ENCODE peak calls at places on chromosomes 2 and 18, in six cellular contexts. Q is GM23248, L is colonic mucosa, W is lower lobe of right lung, E is AG04450, G is tibial artery. Z is an unnamed sample.

GRCh38 chr2:9188823-9189222 is 17.8 kb upstream of the ASAP2 start:
- DNase-seq in Q (no peak), L (no peak), W (no peak), E (no peak), G (peak), Z (no peak)

GRCh38 chr2:64654063-64654811 is 524 bp upstream of the SERTAD2 start:
- DNase-seq in Q (peak), L (peak), W (peak), E (peak), G (peak), Z (peak)

GRCh38 chr2:70123051-70123828 is 36.0 kb downstream of the PCBP1 start:
- DNase-seq in Q (peak), L (peak), W (no peak), E (no peak), G (peak), Z (peak)

GRCh38 chr18:63848159-63848558 is 39.3 kb upstream of the SERPINB2 start:
- DNase-seq in Q (peak), L (no peak), W (no peak), E (peak), G (no peak), Z (no peak)

GRCh38 chr2:29420999-29421856 is 306.0 kb downstream of the CLIP4 start:
- DNase-seq in Q (no peak), L (no peak), W (no peak), E (no peak), G (no peak), Z (no peak)

GRCh38 chr18:7662866-7663265 is 95.8 kb downstream of the PTPRM start:
- DNase-seq in Q (no peak), L (no peak), W (no peak), E (no peak), G (no peak), Z (peak)

GRCh38 chr2:241636983-241637232 is at the start of gene THAP4:
- DNase-seq in Q (peak), L (peak), W (peak), E (no peak), G (peak), Z (peak)

GRCh38 chr2:47251404-47251675 is 96.2 kb upstream of the STPG4 start:
- DNase-seq in Q (no peak), L (no peak), W (no peak), E (no peak), G (no peak), Z (no peak)

GRCh38 chr2:233853883-233854240 is 473 bp downstream of the HJURP start:
- DNase-seq in Q (no peak), L (no peak), W (no peak), E (no peak), G (peak), Z (no peak)

GRCh38 chr2:70948350-70949003 is 12.8 kb downstream of the ATP6V1B1 start:
- DNase-seq in Q (peak), L (peak), W (peak), E (peak), G (peak), Z (peak)

GRCh38 chr18:74806700-74807416 is 209.2 kb downstream of the ZNF407 start:
- DNase-seq in Q (peak), L (no peak), W (no peak), E (peak), G (no peak), Z (no peak)

GRCh38 chr2:240519396-240520142 is 38.2 kb downstream of the ANKMY1 start:
- DNase-seq in Q (peak), L (no peak), W (no peak), E (no peak), G (no peak), Z (no peak)

GRCh38 chr2:216676630-216677029 is 18.7 kb downstream of the IGFBP5 start:
- DNase-seq in Q (no peak), L (no peak), W (no peak), E (no peak), G (no peak), Z (peak)

GRCh38 chr18:37710731-37711130 is 145.1 kb upstream of the CELF4 start:
- DNase-seq in Q (no peak), L (no peak), W (no peak), E (no peak), G (no peak), Z (no peak)

GRCh38 chr2:75641587-75641986 is 5.0 kb upstream of the MRPL19 start:
- DNase-seq in Q (peak), L (no peak), W (no peak), E (no peak), G (no peak), Z (no peak)

GRCh38 chr2:170680172-170680913 is 34.8 kb upstream of the SP5 start:
- DNase-seq in Q (no peak), L (no peak), W (no peak), E (no peak), G (no peak), Z (no peak)

GRCh38 chr18:48167901-48168300 is 237.4 kb upstream of the SMAD2 start:
- DNase-seq in Q (no peak), L (peak), W (no peak), E (no peak), G (peak), Z (peak)

GRCh38 chr2:46225150-46225480 is 72.1 kb upstream of the EPAS1 start:
- DNase-seq in Q (no peak), L (no peak), W (no peak), E (no peak), G (no peak), Z (no peak)

GRCh38 chr2:8456149-8457091 is 225.4 kb upstream of the ID2 start:
- DNase-seq in Q (no peak), L (no peak), W (no peak), E (no peak), G (no peak), Z (peak)

GRCh38 chr2:184646593-184646992 is 48.3 kb downstream of the ZNF804A start:
- DNase-seq in Q (no peak), L (no peak), W (no peak), E (no peak), G (no peak), Z (no peak)

GRCh38 chr2:45874324-45874723 is 222.8 kb downstream of the PRKCE start:
- DNase-seq in Q (no peak), L (peak), W (no peak), E (no peak), G (peak), Z (peak)

GRCh38 chr2:119197125-119197403 is 26.6 kb upstream of the STEAP3 start:
- DNase-seq in Q (no peak), L (no peak), W (no peak), E (no peak), G (no peak), Z (no peak)

GRCh38 chr18:2908946-2909335 is 62.1 kb downstream of the EMILIN2 start:
- DNase-seq in Q (no peak), L (no peak), W (no peak), E (no peak), G (no peak), Z (peak)

GRCh38 chr2:134460583-134460998 is 206.7 kb downstream of the MGAT5 start:
- DNase-seq in Q (peak), L (peak), W (peak), E (peak), G (peak), Z (peak)

GRCh38 chr2:117702098-117702497 is 112.4 kb upstream of the DDX18 start:
- DNase-seq in Q (no peak), L (no peak), W (no peak), E (no peak), G (no peak), Z (no peak)

GRCh38 chr18:10518595-10519273 is 7.1 kb upstream of the NAPG start:
- DNase-seq in Q (peak), L (peak), W (peak), E (no peak), G (peak), Z (peak)

GRCh38 chr2:64326578-64327050 is 127.3 kb upstream of the LGALSL start:
- DNase-seq in Q (no peak), L (no peak), W (no peak), E (no peak), G (no peak), Z (no peak)

GRCh38 chr2:180520206-180520605 is 460.2 kb upstream of the UBE2E3 start:
- DNase-seq in Q (peak), L (peak), W (no peak), E (no peak), G (no peak), Z (no peak)

GRCh38 chr2:37168217-37168981 is 11.6 kb upstream of the EIF2AK2 start:
- DNase-seq in Q (peak), L (peak), W (no peak), E (no peak), G (no peak), Z (peak)

GRCh38 chr2:120715941-120716340 is 19.7 kb upstream of the GLI2 start:
- DNase-seq in Q (no peak), L (no peak), W (no peak), E (no peak), G (peak), Z (no peak)

GRCh38 chr2:166180951-166181812 is 53.4 kb upstream of the SCN1A start:
- DNase-seq in Q (peak), L (peak), W (peak), E (no peak), G (no peak), Z (peak)

GRCh38 chr2:235263205-235264120 is 230.4 kb upstream of the AGAP1 start:
- DNase-seq in Q (peak), L (peak), W (peak), E (peak), G (peak), Z (peak)

DNA sequence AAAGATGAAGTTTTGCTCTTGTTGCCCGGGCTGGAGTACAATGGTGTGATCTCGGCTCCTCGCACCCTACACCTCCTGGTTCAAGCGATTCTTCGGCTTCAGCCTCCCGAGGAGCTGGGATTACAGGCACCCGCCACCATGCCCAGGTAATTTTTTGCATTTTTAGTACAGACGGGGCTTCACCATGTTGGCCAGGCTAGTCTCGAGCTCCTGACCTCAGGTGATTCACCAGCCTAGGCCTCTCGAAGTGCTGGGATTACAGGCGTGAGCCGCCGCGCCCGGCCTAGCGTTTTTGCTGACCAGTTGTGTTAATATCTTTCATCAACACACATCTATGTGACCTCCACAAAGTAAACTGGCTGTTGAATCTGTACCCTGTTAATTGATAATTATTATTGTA is 49.4 kb upstream of the KLHL14 start:
- DNase-seq in Q (no peak), L (no peak), W (no peak), E (no peak), G (no peak), Z (no peak)
- H3K4me3 ChIP-seq in Q (no peak), L (no peak), W (no peak), E (no peak), G (no peak), Z (no peak)

GRCh38 chr2:55419236-55419513 is 481 bp downstream of the CCDC88A start:
- DNase-seq in Q (peak), L (peak), W (no peak), E (no peak), G (no peak), Z (no peak)

GRCh38 chr2:55419514-55420243 is at the start of gene CCDC88A:
- DNase-seq in Q (peak), L (peak), W (peak), E (peak), G (peak), Z (peak)

GRCh38 chr2:55416826-55417568 is 2.7 kb downstream of the CCDC88A start:
- DNase-seq in Q (no peak), L (no peak), W (no peak), E (no peak), G (no peak), Z (no peak)

GRCh38 chr2:55418512-55419235 is 982 bp downstream of the CCDC88A start:
- DNase-seq in Q (peak), L (no peak), W (no peak), E (no peak), G (no peak), Z (peak)

DNA sequence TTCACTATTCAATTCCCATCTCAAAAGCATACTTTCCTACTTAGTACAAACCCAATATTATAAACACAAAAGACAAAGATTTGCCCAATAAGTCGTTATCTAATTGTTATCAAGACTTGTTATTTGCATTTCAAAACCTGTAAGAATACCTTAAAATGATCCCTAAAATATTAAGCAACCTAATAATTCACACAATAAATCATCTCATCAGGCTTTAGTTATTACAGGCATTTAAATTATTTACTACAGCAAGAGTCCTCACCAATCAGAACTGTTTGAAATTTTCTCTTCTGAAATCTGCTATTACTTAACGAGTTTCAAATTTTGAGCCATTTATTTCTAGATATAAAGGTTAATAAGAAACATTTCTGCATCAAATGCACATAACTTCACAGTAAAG is 1.6 kb downstream of the CCDC88A start:
- DNase-seq in Q (peak), L (no peak), W (no peak), E (no peak), G (no peak), Z (no peak)
- H3K4me3 ChIP-seq in Q (peak), L (no peak), W (peak), E (peak), G (peak), Z (peak)

GRCh38 chr2:85410584-85411404 is 628 bp upstream of the CAPG start:
- DNase-seq in Q (peak), L (no peak), W (no peak), E (no peak), G (no peak), Z (peak)
- H3K4me3 ChIP-seq in Q (peak), L (no peak), W (peak), E (no peak), G (peak), Z (no peak)

DNA sequence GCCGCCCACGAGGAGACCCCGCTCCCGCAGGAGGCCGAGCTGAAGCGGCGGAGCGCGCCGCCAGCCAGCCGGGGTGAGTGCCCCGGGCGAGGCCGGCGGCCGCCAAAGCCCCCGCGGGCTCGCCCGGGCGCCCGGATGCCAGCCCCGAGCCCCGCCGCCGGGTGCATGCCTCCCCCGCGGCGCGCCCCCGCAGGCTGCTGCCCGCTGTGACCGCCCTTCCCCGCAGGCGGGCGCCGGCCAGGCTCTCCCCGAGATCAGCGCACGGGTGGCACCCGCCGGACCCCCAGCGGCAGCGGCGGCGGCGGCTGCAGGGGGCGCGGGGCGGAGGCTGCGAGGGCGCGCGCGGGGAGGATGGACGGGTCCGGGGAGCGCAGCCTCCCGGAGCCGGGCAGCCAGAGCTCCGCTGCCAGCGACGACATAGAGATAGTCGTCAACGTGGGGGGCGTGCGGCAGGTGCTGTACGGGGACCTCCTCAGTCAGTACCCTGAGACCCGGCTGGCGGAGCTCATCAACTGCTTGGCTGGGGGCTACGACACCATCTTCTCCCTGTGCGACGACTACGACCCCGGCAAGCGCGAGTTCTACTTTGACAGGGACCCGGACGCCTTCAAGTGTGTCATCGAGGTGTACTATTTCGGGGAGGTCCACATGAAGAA is 470 bp downstream of the KCNF1 start:
- DNase-seq in Q (peak), L (no peak), W (no peak), E (no peak), G (peak), Z (no peak)
- H3K4me3 ChIP-seq in Q (peak), L (peak), W (peak), E (peak), G (no peak), Z (peak)

DNA sequence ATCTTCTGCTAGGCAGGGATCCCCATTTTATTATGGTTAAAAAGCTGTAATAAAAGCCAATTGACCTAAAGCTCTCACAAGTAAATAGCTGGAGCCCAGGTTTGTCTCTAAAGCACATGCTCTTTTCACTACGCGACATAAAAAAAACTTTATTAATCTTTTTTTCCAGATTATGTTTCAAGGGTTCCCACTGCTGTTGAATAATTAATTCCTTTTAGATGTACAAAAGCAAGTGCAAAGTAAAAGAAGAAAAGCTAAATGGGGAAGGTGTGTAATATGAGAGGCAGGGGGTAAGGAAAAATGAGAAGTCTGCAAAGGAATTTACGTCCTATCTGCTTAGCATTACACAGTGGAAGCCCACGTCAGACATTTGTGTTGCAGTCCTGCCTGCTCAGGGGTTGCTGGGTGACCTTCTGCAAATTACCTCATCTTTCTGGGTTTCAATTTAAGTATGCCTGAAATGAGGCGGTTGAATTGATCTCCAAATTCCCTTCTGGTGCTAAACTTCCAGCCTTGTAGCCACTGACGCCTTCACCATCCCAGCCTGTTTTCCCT is 768 bp upstream of the NABP1 start:
- DNase-seq in Q (peak), L (no peak), W (peak), E (peak), G (no peak), Z (peak)
- H3K4me3 ChIP-seq in Q (peak), L (peak), W (peak), E (peak), G (peak), Z (peak)

GRCh38 chr2:68200157-68200787 is 42.6 kb downstream of the PNO1 start:
- DNase-seq in Q (no peak), L (no peak), W (no peak), E (no peak), G (no peak), Z (no peak)
- H3K4me3 ChIP-seq in Q (no peak), L (no peak), W (no peak), E (no peak), G (no peak), Z (no peak)

GRCh38 chr2:224579411-224579810 is 5.8 kb downstream of the CUL3 start:
- DNase-seq in Q (peak), L (no peak), W (no peak), E (no peak), G (no peak), Z (no peak)
- H3K4me3 ChIP-seq in Q (peak), L (no peak), W (no peak), E (no peak), G (no peak), Z (no peak)

DNA sequence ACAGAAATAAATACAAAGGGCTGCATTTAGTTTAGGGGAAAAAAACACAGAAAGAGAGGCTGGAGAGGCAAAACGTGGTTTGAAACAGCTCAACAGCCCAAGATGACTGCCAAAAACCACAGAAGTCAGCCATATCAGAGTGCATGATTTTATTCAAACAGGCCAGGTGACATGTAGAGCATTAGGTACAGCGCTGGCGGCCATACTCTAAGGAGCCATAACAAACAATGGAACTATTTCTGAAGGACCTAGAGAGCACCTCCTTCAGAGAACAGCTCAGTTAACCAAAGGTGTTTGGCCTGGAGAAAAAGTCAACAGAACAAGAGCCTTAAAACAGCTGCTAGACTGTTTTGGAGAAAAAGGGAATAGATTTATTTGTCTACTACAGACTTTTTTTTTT is 2.6 kb downstream of the THADA start:
- DNase-seq in Q (peak), L (no peak), W (peak), E (no peak), G (no peak), Z (no peak)
- H3K4me3 ChIP-seq in Q (no peak), L (no peak), W (no peak), E (no peak), G (no peak), Z (no peak)

Z was measured in right cardiac atrium.